ENCODE peak calls at places on chromosome 9, in six cellular contexts. I, E, B, X, Y and W are unnamed samples.

GRCh38 chr9:16727452-16728127 is 142.9 kb downstream of the BNC2 start:
- DNase-seq in I (no peak), E (no peak), B (no peak), X (peak; percentile 54), Y (peak; percentile 51), W (no peak)

GRCh38 chr9:124537926-124538325 is 30.7 kb upstream of the NR5A1 start:
- DNase-seq in I (no peak), E (no peak), B (no peak), X (no peak), Y (no peak), W (no peak)

GRCh38 chr9:88829276-88829675 is 162.0 kb upstream of the S1PR3 start:
- DNase-seq in I (no peak), E (no peak), B (no peak), X (no peak), Y (no peak), W (no peak)

GRCh38 chr9:14399736-14400657 is 86.1 kb upstream of the NFIB start:
- DNase-seq in I (no peak), E (no peak), B (no peak), X (no peak), Y (peak; percentile 34), W (no peak)

GRCh38 chr9:136341769-136342168 is 14.4 kb downstream of the GPSM1 start:
- DNase-seq in I (no peak), E (no peak), B (no peak), X (no peak), Y (no peak), W (no peak)

GRCh38 chr9:27467486-27467885 is 56.6 kb upstream of the IFNK start:
- DNase-seq in I (no peak), E (no peak), B (no peak), X (no peak), Y (no peak), W (no peak)

GRCh38 chr9:119736478-119737454 is 367.5 kb upstream of the BRINP1 start:
- DNase-seq in I (no peak), E (no peak), B (no peak), X (no peak), Y (no peak), W (no peak)

GRCh38 chr9:130994546-130995398 is 14.2 kb upstream of the LAMC3 start:
- DNase-seq in I (no peak), E (no peak), B (no peak), X (no peak), Y (no peak), W (no peak)

GRCh38 chr9:134053401-134053871 is 14.4 kb downstream of the BRD3 start:
- DNase-seq in I (no peak), E (no peak), B (no peak), X (no peak), Y (no peak), W (no peak)